ENCODE peak calls at places on chromosomes 4 and X, in six cellular contexts. W, U, A, K, G and P are unnamed samples.

GRCh38 chrX:123171781-123172180 is 12.3 kb upstream of the GRIA3 start:
- DNase-seq in W (peak; percentile 41), K (no peak), U (no peak), G (no peak), A (peak; percentile 53), P (no peak)

GRCh38 chrX:129719268-129719667 is 19.5 kb upstream of the XPNPEP2 start:
- DNase-seq in G (no peak), A (no peak), W (no peak), U (no peak), K (no peak), P (no peak)

GRCh38 chrX:421646-422325 is 35.1 kb upstream of the PPP2R3B start:
- DNase-seq in A (no peak), U (no peak), K (no peak), W (no peak), G (no peak), P (no peak)

GRCh38 chr4:93394488-93395185 is 433.9 kb upstream of the ATOH1 start:
- DNase-seq in U (no peak), A (peak; percentile 40), W (peak; percentile 45), G (no peak), K (peak; percentile 61), P (no peak)

GRCh38 chrX:155334486-155335316 is at the start of gene CLIC2:
- DNase-seq in U (no peak), A (peak; percentile 69), G (no peak), K (peak; percentile 79), W (peak; percentile 65), P (no peak)

GRCh38 chr4:55348436-55348835 is 2.4 kb downstream of the SRD5A3 start:
- DNase-seq in A (peak; percentile 68), G (no peak), W (no peak), U (no peak), K (peak; percentile 82), P (no peak)

GRCh38 chr4:143375326-143376073 is 38.8 kb downstream of the GAB1 start:
- DNase-seq in W (peak; percentile 58), G (peak; percentile 39), U (no peak), K (no peak), A (peak; percentile 46), P (peak; percentile 86)

GRCh38 chrX:13762015-13762414 is 27.5 kb downstream of the OFD1 start:
- DNase-seq in W (no peak), K (no peak), A (no peak), U (no peak), G (peak; percentile 30), P (no peak)

GRCh38 chr4:138677651-138678202 is 337.9 kb upstream of the NOCT start:
- DNase-seq in W (no peak), G (peak; percentile 36), K (no peak), U (no peak), A (no peak), P (no peak)

GRCh38 chrX:13293700-13294099 is 26.2 kb downstream of the ATXN3L start:
- DNase-seq in G (peak; percentile 62), W (peak; percentile 41), U (no peak), A (no peak), K (no peak), P (no peak)

GRCh38 chr4:153346563-153346962 is 2.1 kb downstream of the MND1 start:
- DNase-seq in W (no peak), G (peak; percentile 35), A (no peak), U (no peak), K (peak; percentile 10), P (peak; percentile 60)

GRCh38 chrX:69285881-69286545 is 120.8 kb upstream of the PJA1 start:
- DNase-seq in W (no peak), G (peak; percentile 82), U (peak; percentile 81), K (no peak), A (peak; percentile 57), P (peak; percentile 49)

GRCh38 chrX:150752124-150752523 is 58.9 kb downstream of the MTMR1 start:
- DNase-seq in K (peak; percentile 19), A (no peak), W (no peak), U (no peak), G (no peak), P (no peak)
- H3K4me3 ChIP-seq in K (no peak overlapping the region), A (no peak overlapping the region), W (no peak overlapping the region), U (no peak overlapping the region), G (no peak overlapping the region), P (no peak overlapping the region)

GRCh38 chrX:44951572-44952067 is 78.6 kb downstream of the KDM6A start:
- DNase-seq in K (no peak), A (no peak), G (no peak), W (no peak), U (no peak), P (no peak)
- H4K20me1 ChIP-seq in K (peaks cover 38% of the 10 kb centered on the region), A (no peaks in the 10 kb centered on the region), G (peaks cover 45% of the 10 kb centered on the region), W (no peaks in the 10 kb centered on the region), U (no peaks in the 10 kb centered on the region), P (no peaks in the 10 kb centered on the region)

GRCh38 chr4:109495514-109495913 is 61.9 kb downstream of the SEC24B start:
- DNase-seq in K (no peak), A (no peak), W (no peak), G (no peak), U (no peak), P (no peak)
- H3K36me3 ChIP-seq in K (peaks cover 27% of the 10 kb centered on the region), A (peaks cover 67% of the 10 kb centered on the region), W (peaks cover 18% of the 10 kb centered on the region), G (peaks cover 45% of the 10 kb centered on the region), U (peaks cover 19% of the 10 kb centered on the region), P (peaks cover 72% of the 10 kb centered on the region)

DNA sequence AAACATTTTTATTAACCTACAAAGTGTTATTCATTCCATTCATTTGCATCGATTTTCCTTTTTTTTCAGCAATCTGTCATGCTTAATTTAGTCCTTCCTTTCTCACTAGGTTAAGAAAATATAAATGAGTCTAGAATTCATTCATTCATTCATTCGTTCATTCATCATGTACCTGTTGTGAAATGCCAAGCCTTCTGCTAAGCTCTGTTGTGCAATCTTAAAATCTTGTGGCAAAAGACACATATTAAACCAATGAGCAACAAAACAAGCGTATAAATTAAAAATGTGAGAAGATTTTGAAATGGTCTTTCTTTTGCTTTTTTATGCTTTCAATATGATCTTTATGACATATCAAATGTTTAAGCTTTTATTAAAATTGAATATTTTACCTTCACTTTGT is 88.6 kb upstream of the MAD2L1 start:
- DNase-seq in G (no peak), A (peak; percentile 35), U (no peak), W (no peak), K (no peak), P (no peak)
- H3K4me3 ChIP-seq in G (no peak overlapping the region), A (no peak overlapping the region), U (no peak overlapping the region), W (no peak overlapping the region), K (no peak overlapping the region), P (no peak overlapping the region)

DNA sequence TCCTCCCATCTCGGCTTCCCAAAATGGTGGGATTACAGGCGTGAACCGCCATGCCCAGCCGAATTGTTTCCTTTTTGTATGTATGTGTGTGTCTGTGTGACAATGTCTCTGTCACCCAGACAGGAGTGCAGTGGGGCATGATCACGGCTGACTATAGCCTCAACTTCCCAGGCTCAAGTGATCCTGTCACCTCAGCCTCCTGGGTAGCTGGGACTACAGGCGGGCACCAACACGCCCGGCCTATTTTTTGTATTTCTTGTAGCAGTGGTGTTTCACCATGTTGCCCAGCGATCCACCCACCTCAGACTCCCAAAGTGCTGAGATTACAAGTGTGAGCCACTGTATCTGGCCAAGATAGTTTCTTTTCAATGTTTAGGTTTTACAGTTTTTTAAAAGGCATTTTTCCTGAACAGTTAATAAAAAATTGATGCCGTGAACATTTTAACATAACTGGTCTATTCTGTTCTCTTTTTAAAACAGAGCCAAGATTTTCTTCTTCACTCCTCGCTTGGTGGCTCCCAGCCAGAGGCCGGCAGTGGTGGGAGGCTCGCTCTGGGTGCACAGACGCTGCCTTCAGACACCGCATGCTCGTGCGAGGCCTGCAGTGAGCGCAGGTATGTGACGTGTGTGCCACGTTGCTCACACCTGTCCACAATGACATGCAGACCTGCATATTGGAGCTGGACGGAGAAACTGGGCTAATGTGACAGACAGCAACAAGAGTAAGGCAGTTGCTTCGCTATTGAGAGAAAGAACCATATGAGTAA is 88.5 kb downstream of the FAM193A start:
- DNase-seq in G (no peak), U (no peak), K (no peak), A (no peak), W (no peak), P (no peak)
- H4K20me1 ChIP-seq in G (peaks cover 44% of the 10 kb centered on the region), U (no peaks in the 10 kb centered on the region), K (peaks cover 63% of the 10 kb centered on the region), A (no peaks in the 10 kb centered on the region), W (no peaks in the 10 kb centered on the region), P (no peaks in the 10 kb centered on the region)